ENCODE peak calls at places on chromosomes 2 and 18, in nine cellular contexts. V is cardiac muscle cell; I is CD8-positive, alpha-beta memory T cell; R is SK-N-SH; U is sigmoid colon; H is CD8-positive, alpha-beta T cell; G is colonic mucosa; S is H1; Q is psoas muscle. O is an unnamed sample. For H3K4me1, the result is how much of the 10 kb centered on the place peaks cover.

GRCh38 chr2:118750959-118751565 is 96.4 kb downstream of the EN1 start:
- DNase-seq in U (no peak), S (no peak), I (no peak), Q (no peak), R (no peak), V (peak), H (no peak), G (no peak), O (no peak)

GRCh38 chr2:71385008-71385407 is 53.4 kb downstream of the ZNF638 start:
- DNase-seq in U (no peak), V (peak), R (no peak), H (no peak), S (no peak), Q (no peak), G (no peak), I (no peak), O (no peak)

GRCh38 chr2:220531216-220531615 is 903.8 kb downstream of the SLC4A3 start:
- DNase-seq in I (no peak), V (no peak), U (no peak), S (no peak), G (no peak), H (no peak), Q (no peak), R (no peak), O (no peak)

GRCh38 chr2:71727562-71727961 is 274.2 kb downstream of the DYSF start:
- DNase-seq in R (no peak), U (peak), S (no peak), G (no peak), H (no peak), Q (no peak), I (no peak), V (peak), O (no peak)

GRCh38 chr2:29218071-29218470 is 102.9 kb downstream of the CLIP4 start:
- DNase-seq in S (no peak), R (no peak), V (no peak), Q (no peak), I (no peak), G (no peak), U (peak), H (no peak), O (no peak)

GRCh38 chr18:75489493-75490190 is 62.1 kb upstream of the SMIM21 start:
- DNase-seq in G (no peak), H (no peak), Q (no peak), R (no peak), U (no peak), I (no peak), S (no peak), V (peak), O (no peak)

GRCh38 chr18:49368876-49369440 is 91.5 kb downstream of the DYM start:
- DNase-seq in G (no peak), I (no peak), U (no peak), S (no peak), R (no peak), H (no peak), V (no peak), Q (peak), O (no peak)

GRCh38 chr2:239802101-239802649 is 223.0 kb downstream of the NDUFA10 start:
- DNase-seq in U (peak), I (no peak), H (no peak), G (no peak), S (no peak), V (no peak), R (peak), Q (no peak), O (no peak)

GRCh38 chr2:112304298-112304941 is 29.0 kb downstream of the ZC3H6 start:
- DNase-seq in R (no peak), V (no peak), H (no peak), S (no peak), I (no peak), U (no peak), Q (no peak), G (no peak), O (no peak)

GRCh38 chr18:54690198-54690597 is 99.2 kb downstream of the DYNAP start:
- DNase-seq in Q (no peak), G (no peak), H (no peak), S (no peak), R (no peak), I (no peak), U (no peak), V (no peak), O (no peak)

GRCh38 chr2:143988082-143988481 is 531.8 kb downstream of the ZEB2 start:
- DNase-seq in V (no peak), G (no peak), H (no peak), R (no peak), I (no peak), S (no peak), Q (no peak), U (no peak), O (no peak)

DNA sequence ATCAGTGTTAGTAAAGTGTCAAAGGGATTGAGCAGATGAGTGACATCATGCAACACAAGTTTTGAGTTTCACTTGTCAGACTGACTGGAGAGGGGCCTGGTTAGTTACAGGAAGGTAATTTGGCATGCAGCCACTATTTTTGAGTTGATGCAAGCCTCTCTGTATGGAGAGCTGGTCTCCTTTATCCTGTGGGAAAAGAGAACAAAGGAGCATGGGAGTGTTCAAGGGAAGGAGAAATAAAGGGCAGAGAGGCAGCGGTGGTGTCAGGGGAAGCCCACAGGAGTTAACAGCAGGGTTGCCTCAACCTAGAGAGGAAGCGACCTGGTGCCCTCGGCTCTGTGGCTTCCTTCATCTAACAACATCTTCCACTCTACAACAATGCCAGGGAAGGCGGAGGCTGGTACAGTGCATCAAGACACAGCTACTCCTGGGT is 2.1 kb downstream of the CTLA4 start:
- DNase-seq in Q (no peak), G (no peak), V (no peak), I (peak), H (peak), R (no peak), U (no peak), S (no peak), O (peak)
- H3K4me1 ChIP-seq in Q (under half), G (under half), V (under half), I (half or more), H (half or more), R (under half), U (under half), S (under half), O (half or more)

GRCh38 chr2:160329196-160329595 is 129.1 kb upstream of the ITGB6 start:
- DNase-seq in H (no peak), G (no peak), Q (no peak), R (no peak), U (no peak), I (no peak), V (no peak), S (no peak), O (no peak)

GRCh38 chr2:160331258-160332025 is 131.4 kb upstream of the ITGB6 start:
- DNase-seq in Q (no peak), R (no peak), I (no peak), U (no peak), G (no peak), S (no peak), H (no peak), V (no peak), O (no peak)

GRCh38 chr2:160334028-160334729 is 134.1 kb upstream of the ITGB6 start:
- DNase-seq in Q (no peak), G (no peak), U (no peak), R (no peak), S (no peak), I (no peak), H (no peak), V (peak), O (no peak)

GRCh38 chr2:160333324-160334027 is 133.4 kb upstream of the ITGB6 start:
- DNase-seq in U (no peak), S (no peak), R (no peak), V (no peak), Q (no peak), G (no peak), I (no peak), H (no peak), O (no peak)

GRCh38 chr2:160332318-160332717 is 132.2 kb upstream of the ITGB6 start:
- DNase-seq in Q (no peak), V (peak), I (no peak), U (no peak), R (peak), H (no peak), S (no peak), G (no peak), O (peak)
- H3K4me1 ChIP-seq in Q (half or more), V (half or more), I (half or more), U (half or more), R (under half), H (half or more), S (under half), G (under half), O (under half)

GRCh38 chr2:120763931-120764330 is 28.3 kb downstream of the GLI2 start:
- DNase-seq in U (peak), Q (no peak), S (no peak), R (no peak), H (no peak), I (peak), G (no peak), V (no peak), O (no peak)
- H3K4me1 ChIP-seq in U (under half), Q (under half), S (under half), R (half or more), H (under half), I (under half), G (under half), V (under half), O (under half)

GRCh38 chr2:16210841-16211240 is 270.5 kb downstream of the MYCN start:
- DNase-seq in H (no peak), S (no peak), I (no peak), U (no peak), R (no peak), Q (no peak), G (no peak), V (no peak), O (no peak)

GRCh38 chr2:16208921-16209320 is 268.6 kb downstream of the MYCN start:
- DNase-seq in I (no peak), H (no peak), V (no peak), G (no peak), U (no peak), Q (no peak), S (no peak), R (no peak), O (no peak)

GRCh38 chr2:16212321-16212720 is 272.0 kb downstream of the MYCN start:
- DNase-seq in R (no peak), U (no peak), I (no peak), Q (no peak), V (no peak), S (no peak), H (no peak), G (no peak), O (no peak)

GRCh38 chr2:16209799-16210198 is 269.4 kb downstream of the MYCN start:
- DNase-seq in V (no peak), I (no peak), R (no peak), Q (no peak), G (no peak), H (no peak), U (no peak), S (no peak), O (no peak)

GRCh38 chr2:16211341-16211740 is 271.0 kb downstream of the MYCN start:
- DNase-seq in U (no peak), R (no peak), H (no peak), I (no peak), V (no peak), G (no peak), Q (no peak), S (no peak), O (no peak)
- H3K4me1 ChIP-seq in U (under half), R (under half), H (under half), I (under half), V (under half), G (under half), Q (under half), S (under half), O (under half)

GRCh38 chr18:28767201-28767600 is 590.3 kb upstream of the CDH2 start:
- DNase-seq in R (no peak), I (no peak), S (no peak), V (no peak), Q (no peak), G (no peak), H (no peak), U (no peak), O (no peak)

GRCh38 chr18:28771849-28772248 is 594.9 kb upstream of the CDH2 start:
- DNase-seq in G (no peak), U (no peak), S (no peak), H (no peak), Q (no peak), V (peak), R (no peak), I (no peak), O (no peak)

GRCh38 chr18:28766721-28767120 is 589.8 kb upstream of the CDH2 start:
- DNase-seq in S (no peak), Q (no peak), G (no peak), V (no peak), R (no peak), U (no peak), H (no peak), I (no peak), O (no peak)

GRCh38 chr18:28767781-28768211 is 590.9 kb upstream of the CDH2 start:
- DNase-seq in R (no peak), U (no peak), H (no peak), G (no peak), I (no peak), S (no peak), Q (no peak), V (peak), O (no peak)

DNA sequence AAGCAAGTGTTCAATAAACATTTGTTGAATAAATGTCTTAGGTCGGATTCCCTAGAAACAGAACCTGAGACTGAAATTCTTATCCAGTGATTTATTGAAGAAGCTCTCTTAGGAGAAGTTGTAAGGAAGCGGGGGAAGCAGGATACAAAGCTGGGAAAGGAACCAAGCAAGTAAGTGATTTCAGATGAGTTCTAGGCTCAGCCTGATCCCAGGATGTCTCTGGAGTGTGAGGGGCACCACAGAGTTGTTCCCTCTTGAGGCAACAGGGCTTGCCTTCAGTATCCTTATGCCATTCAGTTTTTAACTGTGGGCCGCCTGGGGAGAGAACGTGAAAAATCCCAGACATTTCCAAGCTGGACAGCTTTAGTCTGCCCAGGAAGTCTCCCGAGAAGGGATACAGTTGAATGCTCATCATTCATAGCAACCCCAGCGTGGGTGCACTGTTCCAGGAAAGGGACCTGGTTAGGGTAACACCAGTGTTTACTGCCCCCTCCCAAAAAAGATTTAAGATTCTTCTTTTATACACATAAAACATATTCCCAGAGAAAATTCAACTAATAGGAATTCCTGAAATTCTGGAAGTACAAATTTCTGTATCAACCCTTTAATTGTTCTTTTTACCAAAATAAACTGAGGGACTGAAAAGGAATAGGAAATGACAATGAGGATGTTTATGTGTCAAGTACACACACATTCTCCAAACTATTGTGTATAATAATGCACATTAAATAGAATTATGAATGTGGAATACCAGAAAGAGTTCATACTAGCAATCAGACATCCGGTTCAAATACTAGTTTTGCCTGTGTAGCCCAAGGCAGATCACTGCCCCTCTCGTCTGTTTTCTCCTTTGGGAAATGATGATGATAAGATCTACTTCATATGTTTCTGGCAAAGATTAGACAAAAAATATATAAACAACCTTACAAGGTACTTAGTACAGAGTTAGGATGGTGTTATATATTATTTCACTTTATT is 592.1 kb upstream of the CDH2 start:
- DNase-seq in R (no peak), Q (no peak), U (no peak), I (no peak), S (no peak), V (no peak), H (no peak), G (no peak), O (no peak)
- H3K4me1 ChIP-seq in R (under half), Q (under half), U (under half), I (under half), S (under half), V (under half), H (under half), G (under half), O (under half)

DNA sequence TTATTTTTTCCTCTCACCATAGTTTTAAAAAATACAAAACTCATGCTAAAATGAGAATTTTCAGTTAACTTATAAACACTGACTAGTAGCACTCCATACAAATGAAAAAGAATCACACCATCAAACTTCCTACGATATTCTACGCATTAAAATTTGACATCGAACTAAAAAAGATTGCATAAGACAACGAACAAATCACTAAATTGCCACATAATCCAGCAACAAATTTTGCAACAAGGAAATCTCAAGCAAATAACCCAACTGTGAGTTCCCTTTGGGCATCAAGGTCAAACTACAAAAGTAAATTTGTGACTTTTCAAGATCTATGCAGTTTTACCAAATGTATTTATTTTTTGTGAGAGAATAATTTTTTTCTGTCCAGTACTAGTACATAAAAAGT is 1.5 kb downstream of the MAP3K2 start:
- DNase-seq in I (no peak), R (no peak), V (peak), G (no peak), U (no peak), Q (no peak), S (no peak), H (no peak), O (no peak)
- H3K4me1 ChIP-seq in I (under half), R (under half), V (under half), G (under half), U (half or more), Q (half or more), S (under half), H (under half), O (under half)

GRCh38 chr2:85245891-85246290 is 81.9 kb downstream of the TGOLN2 start:
- DNase-seq in V (no peak), I (no peak), H (no peak), R (no peak), G (no peak), Q (no peak), S (no peak), U (no peak), O (no peak)
- H3K4me1 ChIP-seq in V (under half), I (under half), H (under half), R (under half), G (under half), Q (under half), S (under half), U (under half), O (under half)

GRCh38 chr2:46308081-46308480 is 10.9 kb downstream of the EPAS1 start:
- DNase-seq in G (no peak), U (no peak), H (no peak), Q (no peak), V (peak), I (no peak), R (no peak), S (no peak), O (no peak)
- H3K4me1 ChIP-seq in G (under half), U (under half), H (under half), Q (half or more), V (under half), I (under half), R (half or more), S (under half), O (under half)

DNA sequence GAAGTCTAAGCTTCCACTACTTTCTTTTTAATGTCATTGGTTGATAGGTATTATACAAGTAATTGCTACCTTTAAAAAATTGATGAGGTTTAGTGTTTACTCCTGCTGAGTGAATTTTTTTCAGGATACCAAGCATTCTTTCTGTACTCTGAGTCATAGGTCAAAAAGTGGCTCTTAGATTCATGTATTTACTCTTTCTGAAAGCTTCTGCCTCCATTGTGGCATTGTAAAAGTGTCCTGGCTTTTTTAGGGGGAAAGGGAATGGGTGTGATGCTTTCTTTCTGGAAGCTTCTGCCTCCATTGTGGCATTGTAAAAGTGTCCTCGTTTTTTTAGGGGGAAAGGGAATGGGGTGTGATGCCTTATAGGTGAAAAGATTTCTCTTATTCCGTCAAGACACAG is 286.5 kb downstream of the LPIN1 start:
- DNase-seq in Q (no peak), I (no peak), G (no peak), S (no peak), R (no peak), H (no peak), V (peak), U (no peak), O (no peak)
- H3K4me1 ChIP-seq in Q (under half), I (under half), G (under half), S (under half), R (under half), H (under half), V (under half), U (under half), O (under half)

DNA sequence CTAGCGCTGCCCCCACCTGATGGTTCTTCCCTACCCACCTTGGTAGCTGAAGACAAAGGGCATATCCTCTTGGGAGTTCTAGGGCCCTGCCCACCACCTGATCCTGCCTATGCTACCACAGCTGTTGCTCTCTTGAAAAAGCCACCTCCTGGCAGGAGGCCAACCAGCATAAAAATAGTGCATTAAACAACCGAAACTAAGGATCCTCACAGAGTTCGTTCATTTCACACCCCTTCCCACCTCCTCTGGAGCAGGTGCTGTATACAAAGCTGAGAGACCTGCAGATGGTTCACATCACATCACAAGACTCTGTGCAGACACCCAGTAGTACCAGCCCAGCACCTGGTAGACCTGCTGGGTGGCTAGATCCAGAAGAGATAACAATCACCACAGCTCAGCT is 1348.0 kb upstream of the TMEFF2 start:
- DNase-seq in S (no peak), R (no peak), V (no peak), I (no peak), Q (no peak), U (no peak), H (no peak), G (no peak), O (no peak)
- H3K4me1 ChIP-seq in S (under half), R (under half), V (under half), I (under half), Q (under half), U (under half), H (under half), G (under half), O (under half)

O was measured in naive thymus-derived CD4-positive, alpha-beta T cell.